ENCODE peak calls at places on chromosome 14, in nine cellular contexts. L, I, C, V, D, M, E, R and N are unnamed samples. For H3K9me3, the result is how much of the 10 kb centered on the place peaks cover.

GRCh38 chr14:39374846-39375245 is 57.4 kb downstream of the FBXO33 start:
- DNase-seq in R (no peak), L (no peak), E (no peak), I (no peak), V (no peak), M (no peak), C (no peak), D (no peak), N (no peak)

GRCh38 chr14:61388173-61388975 is 67.0 kb downstream of the PRKCH start:
- DNase-seq in M (no peak), I (no peak), L (no peak), D (peak), R (no peak), C (no peak), V (no peak), E (no peak), N (no peak)

GRCh38 chr14:35380794-35381193 is 23.8 kb downstream of the NFKBIA start:
- DNase-seq in I (no peak), E (no peak), V (no peak), C (peak), D (no peak), R (no peak), L (no peak), M (no peak), N (no peak)

GRCh38 chr14:69500736-69501135 is 16.2 kb downstream of the PLEKHD1 start:
- DNase-seq in D (no peak), E (no peak), I (no peak), L (no peak), R (no peak), M (no peak), V (no peak), C (no peak), N (peak)

GRCh38 chr14:89681086-89682018 is 264.3 kb upstream of the FOXN3 start:
- DNase-seq in I (peak), E (peak), V (no peak), D (no peak), R (no peak), M (no peak), L (peak), C (no peak), N (no peak)

GRCh38 chr14:103195828-103196615 is 72.8 kb downstream of the TNFAIP2 start:
- DNase-seq in R (no peak), C (no peak), E (no peak), I (no peak), V (no peak), M (no peak), L (no peak), D (no peak), N (no peak)

GRCh38 chr14:89673499-89674225 is 256.6 kb upstream of the FOXN3 start:
- DNase-seq in D (no peak), C (peak), I (no peak), L (no peak), V (no peak), R (no peak), E (no peak), M (no peak), N (no peak)

GRCh38 chr14:68814376-68815287 is 21.8 kb upstream of the ZFP36L1 start:
- DNase-seq in E (peak), V (peak), M (no peak), L (peak), C (peak), R (peak), I (peak), D (no peak), N (peak)

GRCh38 chr14:62943202-62943601 is 102.1 kb downstream of the KCNH5 start:
- DNase-seq in D (no peak), R (no peak), C (no peak), M (no peak), E (no peak), I (no peak), L (no peak), V (no peak), N (no peak)

GRCh38 chr14:58557242-58557641 is 80.5 kb upstream of the DACT1 start:
- DNase-seq in C (no peak), V (peak), L (no peak), M (no peak), R (no peak), E (no peak), I (no peak), D (no peak), N (no peak)

GRCh38 chr14:58826845-58827686 is 189.3 kb downstream of the DACT1 start:
- DNase-seq in D (no peak), I (no peak), R (no peak), M (no peak), E (no peak), L (no peak), V (no peak), C (no peak), N (no peak)

GRCh38 chr14:32087173-32087861 is 10.2 kb downstream of the ARHGAP5 start:
- DNase-seq in L (no peak), C (peak), M (peak), V (peak), I (no peak), E (no peak), D (peak), R (no peak), N (no peak)

GRCh38 chr14:37131205-37131604 is 41.2 kb downstream of the SLC25A21 start:
- DNase-seq in V (no peak), D (no peak), L (no peak), I (no peak), R (no peak), E (no peak), M (no peak), C (no peak), N (no peak)

GRCh38 chr14:61103541-61104339 is 122.7 kb downstream of the SLC38A6 start:
- DNase-seq in V (peak), D (peak), E (no peak), M (no peak), C (peak), R (no peak), I (no peak), L (no peak), N (no peak)

GRCh38 chr14:22598099-22598895 is at the start of gene ABHD4:
- DNase-seq in V (peak), M (peak), D (no peak), R (peak), L (peak), E (peak), C (peak), I (peak), N (peak)

GRCh38 chr14:54503476-54503875 is 6.2 kb upstream of the CGRRF1 start:
- DNase-seq in D (peak), M (no peak), C (peak), R (no peak), L (no peak), I (no peak), V (no peak), E (no peak), N (no peak)

GRCh38 chr14:67962215-67962644 is 142.7 kb downstream of the RAD51B start:
- DNase-seq in L (no peak), D (no peak), M (no peak), V (no peak), C (peak), E (no peak), I (no peak), R (no peak), N (no peak)

GRCh38 chr14:34472706-34473279 is 10.8 kb upstream of the SPTSSA start:
- DNase-seq in L (no peak), E (no peak), M (no peak), I (no peak), R (no peak), V (no peak), C (no peak), D (no peak), N (no peak)

GRCh38 chr14:74912801-74913200 is 10.3 kb downstream of the RPS6KL1 start:
- DNase-seq in L (no peak), E (no peak), D (no peak), I (no peak), M (no peak), V (no peak), R (no peak), C (no peak), N (peak)

GRCh38 chr14:37051680-37052079 is 120.7 kb downstream of the SLC25A21 start:
- DNase-seq in I (no peak), L (no peak), M (no peak), E (no peak), R (peak), V (no peak), D (no peak), C (no peak), N (no peak)

GRCh38 chr14:103879570-103880333 is 32.4 kb upstream of the PPP1R13B start:
- DNase-seq in M (no peak), V (no peak), L (no peak), I (no peak), D (no peak), R (peak), E (peak), C (peak), N (no peak)

GRCh38 chr14:99732436-99733220 is 48.5 kb downstream of the CYP46A1 start:
- DNase-seq in L (no peak), V (no peak), M (no peak), I (no peak), R (peak), E (peak), C (no peak), D (no peak), N (peak)

GRCh38 chr14:82710257-82710841 is 1176.7 kb upstream of the SEL1L start:
- DNase-seq in M (peak), V (peak), C (peak), L (no peak), D (peak), R (peak), E (peak), I (no peak), N (no peak)

GRCh38 chr14:21428930-21429329 is 27.0 kb downstream of the CHD8 start:
- DNase-seq in R (peak), D (no peak), V (no peak), L (no peak), C (no peak), E (no peak), M (no peak), I (no peak), N (no peak)

GRCh38 chr14:69108358-69108757 is 44.6 kb downstream of the DCAF5 start:
- DNase-seq in V (no peak), R (no peak), D (no peak), I (no peak), E (no peak), M (no peak), L (no peak), C (no peak), N (no peak)

GRCh38 chr14:53542692-53543091 is 389.6 kb upstream of the DDHD1 start:
- DNase-seq in D (no peak), C (peak), R (peak), E (no peak), M (no peak), L (no peak), V (no peak), I (no peak), N (no peak)

GRCh38 chr14:96119947-96120346 is 80.8 kb downstream of the C14orf132 start:
- DNase-seq in R (no peak), I (no peak), L (no peak), E (no peak), C (no peak), V (no peak), M (no peak), D (no peak), N (no peak)

GRCh38 chr14:61281186-61281676 is at the start of gene TMEM30B:
- DNase-seq in E (peak), L (peak), I (peak), V (no peak), C (peak), D (no peak), R (peak), M (no peak), N (peak)

GRCh38 chr14:66111891-66112290 is 374.3 kb upstream of the CCDC196 start:
- DNase-seq in M (no peak), D (no peak), L (no peak), V (no peak), E (no peak), C (no peak), I (no peak), R (no peak), N (no peak)

GRCh38 chr14:74882103-74882920 is 596 bp downstream of the DLST start:
- DNase-seq in C (peak), E (peak), M (peak), I (peak), V (peak), D (no peak), R (peak), L (peak), N (no peak)

GRCh38 chr14:37778135-37778943 is 182.9 kb downstream of the TTC6 start:
- DNase-seq in C (no peak), E (no peak), R (no peak), D (no peak), M (no peak), L (no peak), V (no peak), I (no peak), N (peak)

GRCh38 chr14:71036433-71036832 is 129.2 kb downstream of the PCNX1 start:
- DNase-seq in D (no peak), V (no peak), I (no peak), E (no peak), R (no peak), L (no peak), M (no peak), C (no peak), N (no peak)

GRCh38 chr14:85250369-85250768 is 279.6 kb upstream of the FLRT2 start:
- DNase-seq in R (no peak), I (no peak), L (no peak), D (no peak), V (peak), M (peak), E (no peak), C (peak), N (no peak)

GRCh38 chr14:55604900-55605418 is 25.0 kb downstream of the KTN1 start:
- DNase-seq in M (no peak), L (no peak), R (no peak), V (no peak), D (no peak), C (no peak), I (no peak), E (no peak), N (no peak)

GRCh38 chr14:43003845-43004244 is 1397.2 kb downstream of the LRFN5 start:
- DNase-seq in I (no peak), M (no peak), D (peak), V (peak), L (no peak), R (no peak), E (no peak), C (no peak), N (no peak)

GRCh38 chr14:43005807-43006206 is 1399.1 kb downstream of the LRFN5 start:
- DNase-seq in R (no peak), M (no peak), L (no peak), E (no peak), I (no peak), V (no peak), C (no peak), D (no peak), N (no peak)

DNA sequence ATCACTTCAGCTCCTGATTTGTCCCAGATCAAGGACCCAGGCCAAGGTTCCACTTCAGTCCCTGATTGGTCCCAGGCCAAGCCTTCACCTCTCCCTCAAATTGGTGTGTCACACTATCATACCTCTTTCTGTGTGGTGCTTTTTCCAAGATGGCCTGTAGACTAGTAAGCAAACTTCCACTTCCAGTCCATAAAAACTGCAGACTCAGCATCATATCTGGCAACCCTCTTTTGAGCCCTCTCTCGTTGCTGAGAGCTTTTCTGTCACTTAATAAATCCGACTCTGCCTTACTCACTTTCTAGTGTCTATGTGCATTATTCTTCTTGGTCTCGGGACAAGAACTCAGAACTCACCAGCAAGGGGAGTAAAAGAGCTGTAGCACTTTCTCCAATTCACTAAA is 1395.1 kb downstream of the LRFN5 start:
- DNase-seq in R (no peak), E (no peak), M (no peak), L (no peak), I (no peak), C (no peak), D (no peak), V (no peak), N (no peak)
- H3K9me3 ChIP-seq in R (under half), E (under half), M (under half), L (under half), I (under half), C (under half), D (under half), V (under half), N (half or more)

GRCh38 chr14:64550539-64551333 is 975 bp downstream of the PPP1R36 start:
- DNase-seq in E (no peak), R (no peak), L (no peak), V (no peak), M (no peak), I (no peak), D (no peak), C (no peak), N (no peak)
- H3K4me3 ChIP-seq in E (peak), R (peak), L (no peak), V (peak), M (no peak), I (no peak), D (no peak), C (no peak), N (no peak)

GRCh38 chr14:105926415-105927093 is 400.2 kb downstream of the TMEM121 start:
- DNase-seq in R (no peak), E (peak), M (no peak), L (no peak), V (no peak), D (no peak), I (no peak), C (no peak), N (peak)

GRCh38 chr14:105927094-105927475 is 400.7 kb downstream of the TMEM121 start:
- DNase-seq in E (peak), L (no peak), M (no peak), V (no peak), D (no peak), I (no peak), C (no peak), R (no peak), N (peak)

GRCh38 chr14:105927661-105928060 is 401.3 kb downstream of the TMEM121 start:
- DNase-seq in R (no peak), M (no peak), E (peak), C (no peak), I (no peak), V (no peak), D (no peak), L (no peak), N (peak)

GRCh38 chr14:105924951-105925591 is 398.7 kb downstream of the TMEM121 start:
- DNase-seq in R (no peak), E (peak), I (no peak), V (no peak), C (no peak), M (no peak), L (no peak), D (no peak), N (peak)

GRCh38 chr14:105925615-105926414 is 399.4 kb downstream of the TMEM121 start:
- DNase-seq in M (no peak), L (no peak), R (no peak), D (no peak), I (no peak), V (no peak), E (peak), C (no peak), N (peak)
- H3K9me3 ChIP-seq in M (under half), L (under half), R (under half), D (under half), I (under half), V (under half), E (under half), C (under half), N (under half)

DNA sequence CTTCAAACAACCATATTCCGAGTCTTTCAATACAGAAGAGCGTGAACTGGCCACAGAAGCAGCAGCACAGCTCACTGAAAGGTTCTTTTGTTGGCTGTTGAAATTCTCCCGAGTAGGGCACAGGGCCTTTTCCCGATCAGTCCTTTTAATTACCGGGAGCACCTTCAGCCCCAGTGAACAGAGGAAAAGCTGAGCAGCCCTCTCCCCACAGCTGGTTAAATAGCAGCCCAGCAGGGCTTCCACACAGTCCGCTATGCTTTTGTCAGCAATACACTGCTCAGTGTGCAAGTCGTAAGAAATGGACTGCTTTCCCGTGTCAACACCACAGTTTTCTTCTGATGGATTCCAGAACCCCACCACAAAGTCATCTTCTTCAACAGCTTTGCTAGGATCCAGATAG is 61.3 kb downstream of the DICER1 start:
- DNase-seq in V (peak), E (no peak), L (no peak), R (no peak), M (peak), I (no peak), C (no peak), D (no peak), N (no peak)
- H3K4me3 ChIP-seq in V (peak), E (no peak), L (no peak), R (no peak), M (no peak), I (no peak), C (no peak), D (no peak), N (no peak)

GRCh38 chr14:100764716-100765115 is 38.0 kb downstream of the DLK1 start:
- DNase-seq in M (no peak), L (no peak), I (no peak), R (no peak), V (peak), E (no peak), D (no peak), C (no peak), N (no peak)

GRCh38 chr14:100762089-100762515 is 35.4 kb downstream of the DLK1 start:
- DNase-seq in D (no peak), E (no peak), I (no peak), L (no peak), C (no peak), M (no peak), V (no peak), R (no peak), N (no peak)

GRCh38 chr14:100765296-100765695 is 38.6 kb downstream of the DLK1 start:
- DNase-seq in E (no peak), I (no peak), L (no peak), D (no peak), M (no peak), C (no peak), V (no peak), R (no peak), N (no peak)

GRCh38 chr14:100762901-100763300 is 36.2 kb downstream of the DLK1 start:
- DNase-seq in R (no peak), E (no peak), L (no peak), V (no peak), I (no peak), M (no peak), C (no peak), D (no peak), N (no peak)

GRCh38 chr14:100761481-100761880 is 34.8 kb downstream of the DLK1 start:
- DNase-seq in L (no peak), V (no peak), E (no peak), D (peak), M (no peak), R (no peak), C (no peak), I (no peak), N (no peak)
- H3K9me3 ChIP-seq in L (under half), V (under half), E (under half), D (under half), M (under half), R (under half), C (under half), I (under half), N (under half)

DNA sequence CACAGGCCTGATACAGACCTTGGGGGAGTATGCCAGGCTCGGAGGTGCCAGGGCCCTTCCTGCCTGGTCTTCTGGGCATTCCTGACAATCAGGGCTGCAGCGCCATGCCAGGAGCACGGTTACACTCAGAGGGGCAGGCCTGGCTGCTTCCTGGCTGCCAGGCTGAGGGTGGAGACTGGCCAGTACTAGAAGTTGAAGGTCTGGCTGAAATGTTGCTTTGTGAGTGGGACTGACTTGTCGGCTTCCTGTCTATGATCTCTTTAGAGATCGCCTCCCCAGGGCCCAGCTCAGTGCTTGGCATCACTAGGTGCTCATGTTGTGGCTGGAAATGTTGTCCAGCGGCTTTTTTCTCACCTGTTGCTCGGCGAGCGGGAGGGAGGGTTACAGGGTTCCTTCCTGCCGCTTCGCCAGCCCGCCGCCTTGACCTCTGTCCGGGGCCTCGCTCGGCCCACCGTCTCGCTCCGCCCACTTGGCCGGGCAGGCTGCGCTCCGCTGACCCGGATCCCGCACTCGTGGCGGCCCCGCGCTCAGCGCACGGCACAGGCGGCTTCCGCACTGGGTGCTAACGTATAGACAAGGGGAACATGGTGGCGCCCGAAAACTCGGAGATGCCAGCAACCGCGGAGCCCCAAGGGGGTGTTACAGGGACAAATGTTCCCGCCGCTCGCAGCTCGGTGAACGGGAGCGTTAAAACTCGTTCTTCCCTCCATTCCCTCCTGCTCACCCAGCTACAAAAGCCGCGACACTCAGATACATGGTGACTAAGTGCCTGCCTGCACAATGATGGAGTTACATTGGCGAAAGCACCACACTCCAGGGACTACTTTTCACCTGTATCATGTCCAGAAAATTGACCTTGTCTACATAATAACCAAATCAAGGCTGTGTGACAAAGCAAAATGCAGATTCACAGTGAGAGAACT is 32.7 kb downstream of the PAPLN start:
- DNase-seq in D (no peak), E (peak), V (peak), L (no peak), R (peak), M (no peak), I (no peak), C (peak), N (peak)
- H3K4me3 ChIP-seq in D (no peak), E (peak), V (peak), L (peak), R (peak), M (no peak), I (peak), C (peak), N (peak)

GRCh38 chr14:29301571-29301970 is 535.0 kb downstream of the FOXG1 start:
- DNase-seq in C (no peak), V (no peak), D (no peak), I (no peak), L (no peak), M (no peak), E (no peak), R (no peak), N (no peak)
- H3K9me3 ChIP-seq in C (under half), V (under half), D (under half), I (under half), L (under half), M (under half), E (under half), R (under half), N (under half)